ENCODE peak calls at places on chromosomes 6 and 20, in six cellular contexts. One of them, this sample, is unnamed.

GRCh38 chr6:126307859-126308258 is 32.1 kb upstream of the CENPW start:
- DNase-seq in effector memory CD4-positive, alpha-beta T cell: no peak
- DNase-seq in fibroblast of lung: peak; percentile 72
- DNase-seq in endothelial cell of umbilical vein: peak; percentile 32
- DNase-seq in testis: no peak
- DNase-seq in psoas muscle: peak; percentile 46
- DNase-seq in this sample: no peak

GRCh38 chr6:154572592-154572991 is 62.1 kb upstream of the CNKSR3 start:
- DNase-seq in testis: no peak
- DNase-seq in fibroblast of lung: no peak
- DNase-seq in psoas muscle: no peak
- DNase-seq in endothelial cell of umbilical vein: no peak
- DNase-seq in effector memory CD4-positive, alpha-beta T cell: no peak
- DNase-seq in this sample: no peak

GRCh38 chr6:117550078-117550600 is 52.2 kb downstream of the GOPC start:
- DNase-seq in effector memory CD4-positive, alpha-beta T cell: no peak
- DNase-seq in fibroblast of lung: no peak
- DNase-seq in psoas muscle: no peak
- DNase-seq in testis: no peak
- DNase-seq in endothelial cell of umbilical vein: no peak
- DNase-seq in this sample: no peak

GRCh38 chr6:149012040-149012545 is 265.3 kb downstream of the UST start:
- DNase-seq in endothelial cell of umbilical vein: peak; percentile 11
- DNase-seq in fibroblast of lung: peak; percentile 99
- DNase-seq in psoas muscle: no peak
- DNase-seq in effector memory CD4-positive, alpha-beta T cell: no peak
- DNase-seq in testis: no peak
- DNase-seq in this sample: no peak

GRCh38 chr6:14085176-14085787 is 32.3 kb upstream of the CD83 start:
- DNase-seq in endothelial cell of umbilical vein: no peak
- DNase-seq in psoas muscle: no peak
- DNase-seq in testis: no peak
- DNase-seq in fibroblast of lung: no peak
- DNase-seq in effector memory CD4-positive, alpha-beta T cell: no peak
- DNase-seq in this sample: no peak

GRCh38 chr20:38298768-38299288 is 5.1 kb upstream of the BPI start:
- DNase-seq in testis: peak; percentile 82
- DNase-seq in endothelial cell of umbilical vein: peak; percentile 31
- DNase-seq in psoas muscle: peak; percentile 95
- DNase-seq in effector memory CD4-positive, alpha-beta T cell: no peak
- DNase-seq in fibroblast of lung: peak; percentile 39
- DNase-seq in this sample: peak; percentile 60

GRCh38 chr6:44682280-44682679 is 294.8 kb downstream of the CDC5L start:
- DNase-seq in psoas muscle: no peak
- DNase-seq in effector memory CD4-positive, alpha-beta T cell: no peak
- DNase-seq in testis: no peak
- DNase-seq in fibroblast of lung: no peak
- DNase-seq in endothelial cell of umbilical vein: no peak
- DNase-seq in this sample: no peak

GRCh38 chr6:134533991-134534390 is 216.1 kb upstream of the SGK1 start:
- DNase-seq in endothelial cell of umbilical vein: no peak
- DNase-seq in fibroblast of lung: no peak
- DNase-seq in psoas muscle: no peak
- DNase-seq in testis: no peak
- DNase-seq in effector memory CD4-positive, alpha-beta T cell: no peak
- DNase-seq in this sample: no peak

GRCh38 chr6:141164042-141164748 is 968.5 kb upstream of the GJE1 start:
- DNase-seq in fibroblast of lung: no peak
- DNase-seq in psoas muscle: no peak
- DNase-seq in effector memory CD4-positive, alpha-beta T cell: no peak
- DNase-seq in testis: no peak
- DNase-seq in endothelial cell of umbilical vein: no peak
- DNase-seq in this sample: no peak

GRCh38 chr20:49916146-49917002 is 1.0 kb upstream of the SPATA2 start:
- DNase-seq in testis: no peak
- DNase-seq in endothelial cell of umbilical vein: peak; percentile 35
- DNase-seq in psoas muscle: no peak
- DNase-seq in fibroblast of lung: peak; percentile 32
- DNase-seq in effector memory CD4-positive, alpha-beta T cell: no peak
- DNase-seq in this sample: no peak

GRCh38 chr6:149566372-149567193 is at the start of gene GINM1:
- DNase-seq in fibroblast of lung: peak; percentile 36
- DNase-seq in effector memory CD4-positive, alpha-beta T cell: peak; percentile 15
- DNase-seq in psoas muscle: peak; percentile 76
- DNase-seq in endothelial cell of umbilical vein: peak; percentile 68
- DNase-seq in testis: peak; percentile 57
- DNase-seq in this sample: peak; percentile 72

GRCh38 chr6:138499303-138499991 is at the start of gene NHSL1:
- DNase-seq in effector memory CD4-positive, alpha-beta T cell: no peak
- DNase-seq in endothelial cell of umbilical vein: no peak
- DNase-seq in testis: no peak
- DNase-seq in fibroblast of lung: peak; percentile 71
- DNase-seq in psoas muscle: no peak
- DNase-seq in this sample: no peak

GRCh38 chr6:166244353-166245045 is 63.7 kb downstream of the PRR18 start:
- DNase-seq in psoas muscle: no peak
- DNase-seq in endothelial cell of umbilical vein: no peak
- DNase-seq in fibroblast of lung: no peak
- DNase-seq in effector memory CD4-positive, alpha-beta T cell: no peak
- DNase-seq in testis: no peak
- DNase-seq in this sample: no peak

GRCh38 chr6:168638497-168639072 is 197.6 kb downstream of the SMOC2 start:
- DNase-seq in fibroblast of lung: no peak
- DNase-seq in psoas muscle: no peak
- DNase-seq in testis: no peak
- DNase-seq in endothelial cell of umbilical vein: no peak
- DNase-seq in effector memory CD4-positive, alpha-beta T cell: no peak
- DNase-seq in this sample: no peak

GRCh38 chr6:168636147-168636982 is 195.4 kb downstream of the SMOC2 start:
- DNase-seq in endothelial cell of umbilical vein: no peak
- DNase-seq in testis: no peak
- DNase-seq in fibroblast of lung: no peak
- DNase-seq in effector memory CD4-positive, alpha-beta T cell: no peak
- DNase-seq in psoas muscle: no peak
- DNase-seq in this sample: no peak

GRCh38 chr6:168640181-168640580 is 199.2 kb downstream of the SMOC2 start:
- DNase-seq in effector memory CD4-positive, alpha-beta T cell: no peak
- DNase-seq in endothelial cell of umbilical vein: no peak
- DNase-seq in testis: no peak
- DNase-seq in psoas muscle: no peak
- DNase-seq in fibroblast of lung: no peak
- DNase-seq in this sample: no peak

GRCh38 chr6:168640738-168641137 is 199.8 kb downstream of the SMOC2 start:
- DNase-seq in psoas muscle: no peak
- DNase-seq in testis: peak; percentile 55
- DNase-seq in endothelial cell of umbilical vein: no peak
- DNase-seq in effector memory CD4-positive, alpha-beta T cell: no peak
- DNase-seq in fibroblast of lung: no peak
- DNase-seq in this sample: no peak

GRCh38 chr6:168637853-168638252 is 196.9 kb downstream of the SMOC2 start:
- DNase-seq in effector memory CD4-positive, alpha-beta T cell: no peak
- DNase-seq in testis: no peak
- DNase-seq in endothelial cell of umbilical vein: no peak
- DNase-seq in fibroblast of lung: no peak
- DNase-seq in psoas muscle: no peak
- DNase-seq in this sample: no peak
- H3K27ac ChIP-seq in effector memory CD4-positive, alpha-beta T cell: no peak overlapping the region
- H3K27ac ChIP-seq in testis: no peak overlapping the region
- H3K27ac ChIP-seq in endothelial cell of umbilical vein: no peak overlapping the region
- H3K27ac ChIP-seq in fibroblast of lung: no peak overlapping the region
- H3K27ac ChIP-seq in psoas muscle: no peak overlapping the region
- H3K27ac ChIP-seq in this sample: no peak overlapping the region

GRCh38 chr6:157527471-157527907 is 146.5 kb downstream of the ZDHHC14 start:
- DNase-seq in testis: peak; percentile 50
- DNase-seq in fibroblast of lung: no peak
- DNase-seq in effector memory CD4-positive, alpha-beta T cell: no peak
- DNase-seq in psoas muscle: no peak
- DNase-seq in endothelial cell of umbilical vein: peak; percentile 88
- DNase-seq in this sample: no peak
- H3K27ac ChIP-seq in testis: no peak overlapping the region
- H3K27ac ChIP-seq in fibroblast of lung: no peak overlapping the region
- H3K27ac ChIP-seq in effector memory CD4-positive, alpha-beta T cell: no peak overlapping the region
- H3K27ac ChIP-seq in psoas muscle: peak overlapping the region; percentile 42
- H3K27ac ChIP-seq in endothelial cell of umbilical vein: no peak overlapping the region
- H3K27ac ChIP-seq in this sample: peak overlapping the region; percentile 52

GRCh38 chr20:36538026-36538764 is 3.1 kb upstream of the MYL9 start:
- DNase-seq in testis: no peak
- DNase-seq in effector memory CD4-positive, alpha-beta T cell: no peak
- DNase-seq in psoas muscle: no peak
- DNase-seq in fibroblast of lung: peak; percentile 65
- DNase-seq in endothelial cell of umbilical vein: peak; percentile 86
- DNase-seq in this sample: peak; percentile 60
- H3K27ac ChIP-seq in testis: peak overlapping the region; percentile 37
- H3K27ac ChIP-seq in effector memory CD4-positive, alpha-beta T cell: no peak overlapping the region
- H3K27ac ChIP-seq in psoas muscle: no peak overlapping the region
- H3K27ac ChIP-seq in fibroblast of lung: no peak overlapping the region
- H3K27ac ChIP-seq in endothelial cell of umbilical vein: no peak overlapping the region
- H3K27ac ChIP-seq in this sample: peak overlapping the region; percentile 77

DNA sequence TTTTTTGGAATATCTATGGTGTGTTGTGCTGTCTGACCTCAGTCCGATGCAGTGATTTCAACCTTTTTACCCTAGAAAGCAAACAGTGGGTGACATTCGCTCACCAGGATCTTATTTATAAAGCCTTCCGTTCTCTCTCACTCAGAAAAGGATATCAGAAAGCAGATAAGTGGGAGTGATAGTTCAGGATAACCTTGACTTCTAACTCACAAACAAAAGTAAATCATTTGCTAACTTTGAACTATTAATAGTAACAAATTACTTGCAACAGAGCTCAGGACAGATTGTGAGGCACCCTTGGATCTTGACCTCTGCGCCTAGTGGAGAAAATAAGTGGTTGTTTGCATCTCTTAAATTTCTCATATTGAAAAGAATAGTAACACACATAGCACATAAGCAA is 637.1 kb upstream of the CITED2 start:
- DNase-seq in endothelial cell of umbilical vein: no peak
- DNase-seq in psoas muscle: no peak
- DNase-seq in testis: no peak
- DNase-seq in fibroblast of lung: no peak
- DNase-seq in effector memory CD4-positive, alpha-beta T cell: no peak
- DNase-seq in this sample: no peak
- H3K27ac ChIP-seq in endothelial cell of umbilical vein: no peak overlapping the region
- H3K27ac ChIP-seq in psoas muscle: no peak overlapping the region
- H3K27ac ChIP-seq in testis: no peak overlapping the region
- H3K27ac ChIP-seq in fibroblast of lung: no peak overlapping the region
- H3K27ac ChIP-seq in effector memory CD4-positive, alpha-beta T cell: no peak overlapping the region
- H3K27ac ChIP-seq in this sample: no peak overlapping the region

DNA sequence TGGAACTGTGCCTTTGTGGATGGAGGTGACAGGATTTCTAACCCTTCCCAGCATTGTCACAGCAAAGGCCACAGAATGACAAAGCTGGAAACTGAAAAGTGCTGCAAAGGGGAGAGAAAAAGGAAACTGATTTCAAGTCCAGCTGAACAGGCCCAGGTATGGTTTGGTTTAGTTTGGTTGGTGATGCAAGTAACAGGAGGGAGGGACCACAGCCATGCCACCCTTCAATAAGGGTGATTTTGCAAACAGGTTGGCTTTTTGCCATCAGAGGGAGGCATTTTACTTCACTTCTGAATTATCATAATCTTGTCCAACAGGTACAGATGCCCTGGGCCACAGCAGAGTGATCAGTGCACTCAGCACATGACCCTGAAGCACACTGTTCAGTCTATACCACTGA is 6.6 kb downstream of the FITM2 start:
- DNase-seq in endothelial cell of umbilical vein: no peak
- DNase-seq in effector memory CD4-positive, alpha-beta T cell: no peak
- DNase-seq in psoas muscle: no peak
- DNase-seq in fibroblast of lung: no peak
- DNase-seq in testis: no peak
- DNase-seq in this sample: no peak
- H3K27ac ChIP-seq in endothelial cell of umbilical vein: no peak overlapping the region
- H3K27ac ChIP-seq in effector memory CD4-positive, alpha-beta T cell: no peak overlapping the region
- H3K27ac ChIP-seq in psoas muscle: no peak overlapping the region
- H3K27ac ChIP-seq in fibroblast of lung: no peak overlapping the region
- H3K27ac ChIP-seq in testis: no peak overlapping the region
- H3K27ac ChIP-seq in this sample: no peak overlapping the region

GRCh38 chr6:36946526-36946925 is 8.0 kb upstream of the PI16 start:
- DNase-seq in psoas muscle: no peak
- DNase-seq in testis: no peak
- DNase-seq in endothelial cell of umbilical vein: no peak
- DNase-seq in effector memory CD4-positive, alpha-beta T cell: no peak
- DNase-seq in fibroblast of lung: no peak
- DNase-seq in this sample: peak; percentile 39
- H3K27ac ChIP-seq in psoas muscle: no peak overlapping the region
- H3K27ac ChIP-seq in testis: no peak overlapping the region
- H3K27ac ChIP-seq in endothelial cell of umbilical vein: no peak overlapping the region
- H3K27ac ChIP-seq in effector memory CD4-positive, alpha-beta T cell: no peak overlapping the region
- H3K27ac ChIP-seq in fibroblast of lung: no peak overlapping the region
- H3K27ac ChIP-seq in this sample: no peak overlapping the region

GRCh38 chr20:3777381-3777725 is 3.9 kb downstream of the SPEF1 start:
- DNase-seq in effector memory CD4-positive, alpha-beta T cell: no peak
- DNase-seq in fibroblast of lung: no peak
- DNase-seq in testis: no peak
- DNase-seq in psoas muscle: no peak
- DNase-seq in endothelial cell of umbilical vein: no peak
- DNase-seq in this sample: no peak
- H3K27ac ChIP-seq in effector memory CD4-positive, alpha-beta T cell: no peak overlapping the region
- H3K27ac ChIP-seq in fibroblast of lung: no peak overlapping the region
- H3K27ac ChIP-seq in testis: no peak overlapping the region
- H3K27ac ChIP-seq in psoas muscle: no peak overlapping the region
- H3K27ac ChIP-seq in endothelial cell of umbilical vein: no peak overlapping the region
- H3K27ac ChIP-seq in this sample: no peak overlapping the region